ENCODE peak calls at places on chromosome 1, in six cellular contexts. One of them, this sample, is unnamed.

GRCh38 chr1:172668097-172668496 is 9.2 kb downstream of the FASLG start:
- DNase-seq in amygdala: no peak
- DNase-seq in astrocyte of the spinal cord: no peak
- DNase-seq in stimulated activated naive CD4-positive, alpha-beta T cell: no peak
- DNase-seq in neural crest cell: no peak
- DNase-seq in brain microvascular endothelial cell: no peak
- DNase-seq in this sample: no peak

GRCh38 chr1:178451529-178451928 is 45.2 kb downstream of the CLEC20A start:
- DNase-seq in brain microvascular endothelial cell: peak
- DNase-seq in stimulated activated naive CD4-positive, alpha-beta T cell: no peak
- DNase-seq in amygdala: no peak
- DNase-seq in astrocyte of the spinal cord: peak
- DNase-seq in neural crest cell: no peak
- DNase-seq in this sample: no peak

GRCh38 chr1:15942661-15943514 is 33.0 kb downstream of the ZBTB17 start:
- DNase-seq in neural crest cell: no peak
- DNase-seq in amygdala: no peak
- DNase-seq in brain microvascular endothelial cell: no peak
- DNase-seq in stimulated activated naive CD4-positive, alpha-beta T cell: no peak
- DNase-seq in astrocyte of the spinal cord: no peak
- DNase-seq in this sample: no peak

GRCh38 chr1:228781161-228781771 is 46.0 kb downstream of the RHOU start:
- DNase-seq in neural crest cell: no peak
- DNase-seq in stimulated activated naive CD4-positive, alpha-beta T cell: no peak
- DNase-seq in amygdala: no peak
- DNase-seq in brain microvascular endothelial cell: peak
- DNase-seq in astrocyte of the spinal cord: peak
- DNase-seq in this sample: no peak

GRCh38 chr1:198125995-198126758 is 30.6 kb upstream of the NEK7 start:
- DNase-seq in astrocyte of the spinal cord: peak
- DNase-seq in stimulated activated naive CD4-positive, alpha-beta T cell: no peak
- DNase-seq in neural crest cell: no peak
- DNase-seq in brain microvascular endothelial cell: peak
- DNase-seq in amygdala: no peak
- DNase-seq in this sample: no peak

GRCh38 chr1:15869413-15869812 is 21.9 kb downstream of the SPEN start:
- DNase-seq in neural crest cell: no peak
- DNase-seq in stimulated activated naive CD4-positive, alpha-beta T cell: no peak
- DNase-seq in astrocyte of the spinal cord: no peak
- DNase-seq in brain microvascular endothelial cell: no peak
- DNase-seq in amygdala: no peak
- DNase-seq in this sample: no peak

GRCh38 chr1:196143602-196144342 is 464.5 kb downstream of the KCNT2 start:
- DNase-seq in neural crest cell: no peak
- DNase-seq in astrocyte of the spinal cord: no peak
- DNase-seq in stimulated activated naive CD4-positive, alpha-beta T cell: no peak
- DNase-seq in brain microvascular endothelial cell: no peak
- DNase-seq in amygdala: no peak
- DNase-seq in this sample: no peak

GRCh38 chr1:86757272-86757984 is 53.1 kb downstream of the SH3GLB1 start:
- DNase-seq in neural crest cell: no peak
- DNase-seq in astrocyte of the spinal cord: peak
- DNase-seq in amygdala: no peak
- DNase-seq in brain microvascular endothelial cell: no peak
- DNase-seq in stimulated activated naive CD4-positive, alpha-beta T cell: no peak
- DNase-seq in this sample: no peak

GRCh38 chr1:202618387-202619022 is 91.7 kb downstream of the SYT2 start:
- DNase-seq in stimulated activated naive CD4-positive, alpha-beta T cell: no peak
- DNase-seq in amygdala: no peak
- DNase-seq in brain microvascular endothelial cell: peak
- DNase-seq in neural crest cell: no peak
- DNase-seq in astrocyte of the spinal cord: peak
- DNase-seq in this sample: no peak

This sample was measured in T follicular helper cell.